ENCODE peak calls at places on chromosomes 16 and 17, in nine cellular contexts. One of them, this sample, is unnamed. For H3K9me3, the result is how much of the 10 kb centered on the place peaks cover.

GRCh38 chr16:78383118-78383517 is 283.7 kb downstream of the WWOX start:
- DNase-seq in esophagus squamous epithelium: no peak
- DNase-seq in colonic mucosa: no peak
- DNase-seq in testis: no peak
- DNase-seq in Karpas-422: no peak
- DNase-seq in prostate gland: no peak
- DNase-seq in ovary: no peak
- DNase-seq in upper lobe of left lung: no peak
- DNase-seq in endodermal cell: no peak
- DNase-seq in this sample: no peak

GRCh38 chr17:5291683-5292082 is 9.6 kb downstream of the RABEP1 start:
- DNase-seq in testis: peak
- DNase-seq in upper lobe of left lung: no peak
- DNase-seq in ovary: no peak
- DNase-seq in prostate gland: no peak
- DNase-seq in colonic mucosa: no peak
- DNase-seq in endodermal cell: no peak
- DNase-seq in Karpas-422: no peak
- DNase-seq in esophagus squamous epithelium: no peak
- DNase-seq in this sample: no peak

GRCh38 chr17:81338301-81339179 is 43.4 kb upstream of the SLC38A10 start:
- DNase-seq in testis: no peak
- DNase-seq in Karpas-422: no peak
- DNase-seq in colonic mucosa: no peak
- DNase-seq in endodermal cell: peak
- DNase-seq in prostate gland: no peak
- DNase-seq in ovary: peak
- DNase-seq in upper lobe of left lung: peak
- DNase-seq in esophagus squamous epithelium: no peak
- DNase-seq in this sample: no peak

GRCh38 chr16:49455181-49455990 is 81.8 kb downstream of the C16orf78 start:
- DNase-seq in colonic mucosa: no peak
- DNase-seq in ovary: no peak
- DNase-seq in testis: no peak
- DNase-seq in endodermal cell: peak
- DNase-seq in esophagus squamous epithelium: no peak
- DNase-seq in upper lobe of left lung: no peak
- DNase-seq in Karpas-422: no peak
- DNase-seq in prostate gland: no peak
- DNase-seq in this sample: no peak

GRCh38 chr17:58219789-58220183 is 731 bp upstream of the MKS1 start:
- DNase-seq in testis: peak
- DNase-seq in esophagus squamous epithelium: no peak
- DNase-seq in endodermal cell: no peak
- DNase-seq in prostate gland: peak
- DNase-seq in upper lobe of left lung: no peak
- DNase-seq in ovary: no peak
- DNase-seq in Karpas-422: no peak
- DNase-seq in colonic mucosa: no peak
- DNase-seq in this sample: no peak

GRCh38 chr17:47907932-47908562 is 12.0 kb downstream of the SP2 start:
- DNase-seq in prostate gland: no peak
- DNase-seq in endodermal cell: no peak
- DNase-seq in testis: no peak
- DNase-seq in upper lobe of left lung: no peak
- DNase-seq in Karpas-422: no peak
- DNase-seq in esophagus squamous epithelium: no peak
- DNase-seq in colonic mucosa: no peak
- DNase-seq in ovary: no peak
- DNase-seq in this sample: no peak

GRCh38 chr16:31201511-31202401 is 804 bp downstream of the PYCARD start:
- DNase-seq in colonic mucosa: peak
- DNase-seq in ovary: no peak
- DNase-seq in prostate gland: no peak
- DNase-seq in esophagus squamous epithelium: no peak
- DNase-seq in testis: no peak
- DNase-seq in Karpas-422: peak
- DNase-seq in endodermal cell: peak
- DNase-seq in upper lobe of left lung: peak
- DNase-seq in this sample: no peak

GRCh38 chr17:7111784-7112526 is 2.7 kb downstream of the ASGR2 start:
- DNase-seq in upper lobe of left lung: no peak
- DNase-seq in Karpas-422: no peak
- DNase-seq in esophagus squamous epithelium: no peak
- DNase-seq in testis: no peak
- DNase-seq in ovary: no peak
- DNase-seq in endodermal cell: no peak
- DNase-seq in colonic mucosa: no peak
- DNase-seq in prostate gland: no peak
- DNase-seq in this sample: no peak

GRCh38 chr17:4811471-4811870 is 4.5 kb downstream of the PLD2 start:
- DNase-seq in esophagus squamous epithelium: no peak
- DNase-seq in ovary: no peak
- DNase-seq in colonic mucosa: no peak
- DNase-seq in testis: no peak
- DNase-seq in upper lobe of left lung: no peak
- DNase-seq in prostate gland: no peak
- DNase-seq in endodermal cell: no peak
- DNase-seq in Karpas-422: no peak
- DNase-seq in this sample: no peak

GRCh38 chr17:39946551-39947330 is 16.1 kb upstream of the GSDMA start:
- DNase-seq in colonic mucosa: no peak
- DNase-seq in upper lobe of left lung: no peak
- DNase-seq in esophagus squamous epithelium: no peak
- DNase-seq in Karpas-422: no peak
- DNase-seq in prostate gland: no peak
- DNase-seq in endodermal cell: no peak
- DNase-seq in testis: no peak
- DNase-seq in ovary: no peak
- DNase-seq in this sample: no peak

GRCh38 chr16:55367796-55368195 is 43.8 kb downstream of the IRX6 start:
- DNase-seq in Karpas-422: no peak
- DNase-seq in esophagus squamous epithelium: no peak
- DNase-seq in endodermal cell: no peak
- DNase-seq in testis: no peak
- DNase-seq in prostate gland: no peak
- DNase-seq in upper lobe of left lung: no peak
- DNase-seq in ovary: no peak
- DNase-seq in colonic mucosa: no peak
- DNase-seq in this sample: no peak

GRCh38 chr16:30621765-30622164 is 11.6 kb upstream of the ZNF689 start:
- DNase-seq in testis: no peak
- DNase-seq in colonic mucosa: no peak
- DNase-seq in ovary: no peak
- DNase-seq in prostate gland: no peak
- DNase-seq in upper lobe of left lung: no peak
- DNase-seq in Karpas-422: no peak
- DNase-seq in esophagus squamous epithelium: no peak
- DNase-seq in endodermal cell: no peak
- DNase-seq in this sample: no peak

GRCh38 chr17:4641297-4642195 is at the start of gene ALOX15:
- DNase-seq in Karpas-422: no peak
- DNase-seq in esophagus squamous epithelium: no peak
- DNase-seq in prostate gland: no peak
- DNase-seq in endodermal cell: peak
- DNase-seq in upper lobe of left lung: peak
- DNase-seq in testis: no peak
- DNase-seq in colonic mucosa: no peak
- DNase-seq in ovary: no peak
- DNase-seq in this sample: no peak

DNA sequence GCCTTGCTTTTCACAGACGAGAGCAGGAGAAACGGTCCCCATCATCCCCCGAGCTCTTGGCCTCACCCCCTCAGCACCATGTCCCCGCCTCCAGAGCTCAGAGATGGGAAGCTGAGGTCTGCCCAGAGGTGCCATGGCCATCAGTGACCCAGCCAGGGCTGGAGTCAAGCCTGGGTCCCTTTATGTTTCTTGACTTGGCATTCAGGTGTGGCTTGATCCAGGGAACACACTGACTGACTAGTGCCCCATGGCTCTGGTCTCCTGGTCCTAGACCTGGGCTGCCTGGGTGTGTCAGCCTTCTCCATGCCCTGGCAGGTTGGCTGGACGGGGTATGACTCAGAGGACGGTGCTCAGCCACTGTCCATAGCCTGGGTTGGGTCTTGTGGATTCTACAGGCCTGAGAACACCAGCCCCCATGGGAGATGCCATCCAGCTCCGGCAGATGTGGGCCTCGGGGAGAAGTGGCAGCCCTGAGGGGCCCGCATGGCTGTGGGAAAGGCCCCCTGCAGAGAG is 54.2 kb downstream of the ZFPM1 start:
- DNase-seq in ovary: no peak
- DNase-seq in upper lobe of left lung: peak
- DNase-seq in Karpas-422: no peak
- DNase-seq in colonic mucosa: no peak
- DNase-seq in endodermal cell: no peak
- DNase-seq in prostate gland: no peak
- DNase-seq in esophagus squamous epithelium: no peak
- DNase-seq in testis: no peak
- DNase-seq in this sample: no peak
- H3K9me3 ChIP-seq in ovary: under half
- H3K9me3 ChIP-seq in upper lobe of left lung: under half
- H3K9me3 ChIP-seq in Karpas-422: under half
- H3K9me3 ChIP-seq in colonic mucosa: under half
- H3K9me3 ChIP-seq in endodermal cell: under half
- H3K9me3 ChIP-seq in prostate gland: under half
- H3K9me3 ChIP-seq in esophagus squamous epithelium: under half
- H3K9me3 ChIP-seq in testis: under half
- H3K9me3 ChIP-seq in this sample: under half

GRCh38 chr16:35691057-35691456 is 2231.6 kb downstream of the TP53TG3F start:
- DNase-seq in testis: no peak
- DNase-seq in prostate gland: no peak
- DNase-seq in colonic mucosa: no peak
- DNase-seq in esophagus squamous epithelium: no peak
- DNase-seq in Karpas-422: no peak
- DNase-seq in upper lobe of left lung: no peak
- DNase-seq in endodermal cell: no peak
- DNase-seq in ovary: no peak
- DNase-seq in this sample: no peak
- H3K9me3 ChIP-seq in testis: under half
- H3K9me3 ChIP-seq in prostate gland: under half
- H3K9me3 ChIP-seq in colonic mucosa: under half
- H3K9me3 ChIP-seq in esophagus squamous epithelium: under half
- H3K9me3 ChIP-seq in Karpas-422: under half
- H3K9me3 ChIP-seq in upper lobe of left lung: under half
- H3K9me3 ChIP-seq in endodermal cell: half or more
- H3K9me3 ChIP-seq in ovary: under half
- H3K9me3 ChIP-seq in this sample: under half

GRCh38 chr16:3400779-3401688 is at the start of the genes ZNF174 and ZSCAN32:
- DNase-seq in Karpas-422: peak
- DNase-seq in esophagus squamous epithelium: peak
- DNase-seq in endodermal cell: peak
- DNase-seq in prostate gland: peak
- DNase-seq in testis: peak
- DNase-seq in ovary: peak
- DNase-seq in colonic mucosa: peak
- DNase-seq in upper lobe of left lung: peak
- DNase-seq in this sample: peak
- H3K9me3 ChIP-seq in Karpas-422: under half
- H3K9me3 ChIP-seq in esophagus squamous epithelium: half or more
- H3K9me3 ChIP-seq in endodermal cell: under half
- H3K9me3 ChIP-seq in prostate gland: under half
- H3K9me3 ChIP-seq in testis: under half
- H3K9me3 ChIP-seq in ovary: under half
- H3K9me3 ChIP-seq in colonic mucosa: under half
- H3K9me3 ChIP-seq in upper lobe of left lung: under half
- H3K9me3 ChIP-seq in this sample: under half

GRCh38 chr17:79355186-79355585 is 255.7 kb downstream of the RBFOX3 start:
- DNase-seq in prostate gland: no peak
- DNase-seq in esophagus squamous epithelium: no peak
- DNase-seq in ovary: no peak
- DNase-seq in colonic mucosa: no peak
- DNase-seq in upper lobe of left lung: no peak
- DNase-seq in Karpas-422: no peak
- DNase-seq in endodermal cell: no peak
- DNase-seq in testis: no peak
- DNase-seq in this sample: no peak
- H3K9me3 ChIP-seq in prostate gland: under half
- H3K9me3 ChIP-seq in esophagus squamous epithelium: under half
- H3K9me3 ChIP-seq in ovary: under half
- H3K9me3 ChIP-seq in colonic mucosa: under half
- H3K9me3 ChIP-seq in upper lobe of left lung: under half
- H3K9me3 ChIP-seq in Karpas-422: under half
- H3K9me3 ChIP-seq in endodermal cell: under half
- H3K9me3 ChIP-seq in testis: under half
- H3K9me3 ChIP-seq in this sample: under half

DNA sequence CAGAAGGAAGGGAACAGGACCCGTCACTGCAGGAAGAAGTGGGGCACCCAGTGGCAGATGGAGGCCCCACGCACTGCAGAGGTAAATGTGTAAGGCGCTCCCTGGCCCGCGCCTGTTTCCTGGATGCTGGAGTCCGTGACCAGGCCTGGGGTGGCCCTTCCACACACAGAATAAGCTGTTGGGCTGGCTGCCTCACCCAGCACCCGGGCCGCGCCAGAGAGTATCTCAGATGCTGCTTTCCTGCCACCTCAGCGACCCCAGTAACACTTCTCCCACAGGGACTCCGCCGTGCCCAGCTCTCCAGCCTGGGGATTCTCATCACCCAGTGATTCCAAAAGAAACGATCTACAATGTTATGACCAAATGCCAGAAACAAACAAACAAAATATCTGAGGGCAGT is 1993.1 kb downstream of the TP53TG3F start:
- DNase-seq in upper lobe of left lung: peak
- DNase-seq in prostate gland: no peak
- DNase-seq in ovary: no peak
- DNase-seq in endodermal cell: no peak
- DNase-seq in testis: no peak
- DNase-seq in Karpas-422: no peak
- DNase-seq in colonic mucosa: no peak
- DNase-seq in esophagus squamous epithelium: no peak
- DNase-seq in this sample: no peak
- H3K9me3 ChIP-seq in upper lobe of left lung: under half
- H3K9me3 ChIP-seq in prostate gland: under half
- H3K9me3 ChIP-seq in ovary: under half
- H3K9me3 ChIP-seq in endodermal cell: half or more
- H3K9me3 ChIP-seq in testis: under half
- H3K9me3 ChIP-seq in Karpas-422: under half
- H3K9me3 ChIP-seq in colonic mucosa: under half
- H3K9me3 ChIP-seq in esophagus squamous epithelium: half or more
- H3K9me3 ChIP-seq in this sample: under half

GRCh38 chr16:35752012-35752772 is 2292.8 kb downstream of the TP53TG3F start:
- DNase-seq in Karpas-422: no peak
- DNase-seq in ovary: no peak
- DNase-seq in colonic mucosa: no peak
- DNase-seq in esophagus squamous epithelium: no peak
- DNase-seq in upper lobe of left lung: peak
- DNase-seq in prostate gland: no peak
- DNase-seq in endodermal cell: no peak
- DNase-seq in testis: no peak
- DNase-seq in this sample: no peak
- H3K9me3 ChIP-seq in Karpas-422: under half
- H3K9me3 ChIP-seq in ovary: under half
- H3K9me3 ChIP-seq in colonic mucosa: under half
- H3K9me3 ChIP-seq in esophagus squamous epithelium: half or more
- H3K9me3 ChIP-seq in upper lobe of left lung: under half
- H3K9me3 ChIP-seq in prostate gland: under half
- H3K9me3 ChIP-seq in endodermal cell: under half
- H3K9me3 ChIP-seq in testis: under half
- H3K9me3 ChIP-seq in this sample: under half

GRCh38 chr17:26818736-26819135 is 475.2 kb upstream of the WSB1 start:
- DNase-seq in endodermal cell: no peak
- DNase-seq in prostate gland: no peak
- DNase-seq in testis: no peak
- DNase-seq in ovary: no peak
- DNase-seq in upper lobe of left lung: no peak
- DNase-seq in Karpas-422: no peak
- DNase-seq in esophagus squamous epithelium: no peak
- DNase-seq in colonic mucosa: no peak
- DNase-seq in this sample: no peak
- H3K9me3 ChIP-seq in endodermal cell: half or more
- H3K9me3 ChIP-seq in prostate gland: under half
- H3K9me3 ChIP-seq in testis: under half
- H3K9me3 ChIP-seq in ovary: under half
- H3K9me3 ChIP-seq in upper lobe of left lung: under half
- H3K9me3 ChIP-seq in Karpas-422: half or more
- H3K9me3 ChIP-seq in esophagus squamous epithelium: half or more
- H3K9me3 ChIP-seq in colonic mucosa: under half
- H3K9me3 ChIP-seq in this sample: under half

This sample was measured in T-helper 17 cell.